ENCODE peak calls at places on chromosomes 4 and X, in ten cellular contexts. M is activated T-helper 1 cell treated with anti-CD3 and anti-CD28 coated beads, Interleukin-12 subunit alpha, Interleukin-12 subunit beta, Interleukin-2, Interleukin-4 antibody, amounts not matched to agents 30 ng/mL and 10 ng/mL and 1 ng/mL, durations not matched to agents 14 hours and 24 hours and 36 hours; S is activated effector memory CD4-positive, alpha-beta T cell treated with Interleukin-2 at 50 U/mL for 16 hours; Z is EL; H is stromal cell of bone marrow; A is stimulated activated CD8-positive, alpha-beta memory T cell treated with anti-CD3 and anti-CD28 coated beads, Interleukin-12 subunit alpha, Interleukin-12 subunit beta, amount 100 ng/mL, for 4 hours; I is astrocyte of the spinal cord; G is AG09319; W is AG10803; F is pancreas. T is an unnamed sample.

GRCh38 chrX:50996930-50997329 is 86.4 kb downstream of the BMP15 start:
- DNase-seq in M (no peak), S (no peak), Z (no peak), H (no peak), A (no peak), I (no peak), G (no peak), W (no peak), F (no peak), T (no peak)

GRCh38 chr4:158280856-158281255 is 70.6 kb downstream of the TMEM144 start:
- DNase-seq in M (no peak), S (no peak), Z (no peak), H (no peak), A (no peak), I (no peak), G (no peak), W (peak), F (no peak), T (no peak)

GRCh38 chrX:40663880-40664630 is 16.7 kb upstream of the CXorf38 start:
- DNase-seq in M (no peak), S (no peak), Z (peak), H (no peak), A (no peak), I (peak), G (no peak), W (peak), F (no peak), T (no peak)

GRCh38 chr4:110959041-110959643 is 336.3 kb upstream of the PITX2 start:
- DNase-seq in M (no peak), S (no peak), Z (peak), H (peak), A (no peak), I (peak), G (no peak), W (peak), F (no peak), T (no peak)

GRCh38 chr4:156255205-156255604 is 301.5 kb upstream of the CTSO start:
- DNase-seq in M (no peak), S (no peak), Z (no peak), H (peak), A (no peak), I (peak), G (no peak), W (no peak), F (no peak), T (no peak)

GRCh38 chr4:98838977-98839618 is 89.8 kb downstream of the EIF4E start:
- DNase-seq in M (no peak), S (no peak), Z (peak), H (no peak), A (no peak), I (peak), G (no peak), W (peak), F (no peak), T (no peak)

GRCh38 chr4:94665500-94666398 is 92.0 kb upstream of the BMPR1B start:
- DNase-seq in M (no peak), S (no peak), Z (no peak), H (no peak), A (no peak), I (no peak), G (no peak), W (peak), F (no peak), T (no peak)

GRCh38 chr4:1981251-1982055 is 27.3 kb downstream of the NELFA start:
- DNase-seq in M (no peak), S (no peak), Z (no peak), H (no peak), A (no peak), I (peak), G (no peak), W (peak), F (no peak), T (peak)

GRCh38 chr4:126004936-126005335 is 690.2 kb downstream of the FAT4 start:
- DNase-seq in M (no peak), S (no peak), Z (peak), H (peak), A (no peak), I (peak), G (no peak), W (peak), F (no peak), T (no peak)

GRCh38 chr4:28148221-28148620 is 1287.6 kb downstream of the STIM2 start:
- DNase-seq in M (no peak), S (no peak), Z (no peak), H (no peak), A (no peak), I (no peak), G (no peak), W (no peak), F (no peak), T (no peak)

GRCh38 chr4:48706741-48707140 is 73.3 kb downstream of the FRYL start:
- DNase-seq in M (no peak), S (no peak), Z (peak), H (no peak), A (no peak), I (no peak), G (no peak), W (no peak), F (no peak), T (peak)

GRCh38 chr4:153204247-153205027 is at the start of gene TRIM2:
- DNase-seq in M (no peak), S (no peak), Z (no peak), H (peak), A (no peak), I (peak), G (no peak), W (peak), F (peak), T (peak)

GRCh38 chr4:71380721-71381120 is 41.9 kb downstream of the SLC4A4 start:
- DNase-seq in M (no peak), S (no peak), Z (peak), H (peak), A (no peak), I (peak), G (no peak), W (peak), F (no peak), T (no peak)

GRCh38 chrX:12970691-12971202 is 4.2 kb upstream of the TMSB4X start:
- DNase-seq in M (no peak), S (no peak), Z (peak), H (peak), A (no peak), I (peak), G (no peak), W (peak), F (peak), T (no peak)

GRCh38 chr4:40564004-40564403 is 65.7 kb downstream of the RBM47 start:
- DNase-seq in M (no peak), S (no peak), Z (peak), H (no peak), A (no peak), I (peak), G (no peak), W (no peak), F (no peak), T (no peak)

GRCh38 chr4:6733358-6734164 is 17.6 kb downstream of the BLOC1S4 start:
- DNase-seq in M (no peak), S (no peak), Z (no peak), H (no peak), A (no peak), I (no peak), G (no peak), W (no peak), F (no peak), T (no peak)

GRCh38 chr4:138865765-138866164 is 149.8 kb upstream of the NOCT start:
- DNase-seq in M (no peak), S (no peak), Z (no peak), H (no peak), A (no peak), I (no peak), G (no peak), W (no peak), F (no peak), T (no peak)

GRCh38 chr4:6688879-6689505 is 4.7 kb upstream of the S100P start:
- DNase-seq in M (peak), S (peak), Z (peak), H (peak), A (peak), I (peak), G (peak), W (peak), F (no peak), T (peak)

GRCh38 chrX:150899191-150899757 is 806 bp upstream of the CD99L2 start:
- DNase-seq in M (peak), S (peak), Z (peak), H (no peak), A (peak), I (peak), G (no peak), W (peak), F (peak), T (peak)

GRCh38 chr4:31045724-31046318 is 325.7 kb downstream of the PCDH7 start:
- DNase-seq in M (no peak), S (no peak), Z (peak), H (no peak), A (no peak), I (peak), G (no peak), W (no peak), F (no peak), T (peak)

GRCh38 chr4:37847311-37847710 is 20.8 kb downstream of the PGM2 start:
- DNase-seq in M (no peak), S (no peak), Z (no peak), H (no peak), A (no peak), I (peak), G (no peak), W (no peak), F (no peak), T (no peak)

GRCh38 chrX:17788439-17788838 is 51.1 kb downstream of the SCML1 start:
- DNase-seq in M (no peak), S (peak), Z (peak), H (no peak), A (no peak), I (peak), G (no peak), W (peak), F (peak), T (peak)

GRCh38 chrX:70664726-70665125 is 220.1 kb downstream of the DLG3 start:
- DNase-seq in M (no peak), S (no peak), Z (peak), H (peak), A (no peak), I (peak), G (peak), W (peak), F (no peak), T (no peak)

GRCh38 chr4:159498371-159499115 is 395.7 kb downstream of the RAPGEF2 start:
- DNase-seq in M (no peak), S (no peak), Z (no peak), H (no peak), A (no peak), I (no peak), G (no peak), W (no peak), F (no peak), T (no peak)

GRCh38 chr4:151013491-151013890 is 1.6 kb downstream of the LRBA start:
- DNase-seq in M (no peak), S (no peak), Z (no peak), H (no peak), A (no peak), I (no peak), G (no peak), W (no peak), F (no peak), T (no peak)

GRCh38 chr4:120680647-120681228 is 241.8 kb downstream of the PRDM5 start:
- DNase-seq in M (no peak), S (no peak), Z (no peak), H (no peak), A (no peak), I (no peak), G (no peak), W (no peak), F (no peak), T (no peak)

GRCh38 chrX:137195991-137196390 is 162.2 kb upstream of the GPR101 start:
- DNase-seq in M (no peak), S (no peak), Z (peak), H (peak), A (no peak), I (peak), G (no peak), W (peak), F (no peak), T (no peak)

GRCh38 chr4:2438822-2439718 is 20.3 kb downstream of the CFAP99 start:
- DNase-seq in M (no peak), S (no peak), Z (no peak), H (no peak), A (no peak), I (no peak), G (no peak), W (no peak), F (no peak), T (no peak)

GRCh38 chr4:147965056-147965455 is 233.2 kb downstream of the ARHGAP10 start:
- DNase-seq in M (no peak), S (no peak), Z (no peak), H (no peak), A (no peak), I (no peak), G (no peak), W (no peak), F (no peak), T (peak)

GRCh38 chrX:41275661-41276609 is 58.0 kb upstream of the DDX3X start:
- DNase-seq in M (peak), S (peak), Z (peak), H (peak), A (peak), I (peak), G (peak), W (peak), F (peak), T (peak)

GRCh38 chrX:103446665-103447302 is 70.4 kb downstream of the BEX3 start:
- DNase-seq in M (no peak), S (no peak), Z (peak), H (no peak), A (no peak), I (peak), G (no peak), W (peak), F (no peak), T (no peak)

GRCh38 chr4:156931267-156931666 is 40.3 kb downstream of the PDGFC start:
- DNase-seq in M (no peak), S (no peak), Z (peak), H (peak), A (no peak), I (peak), G (peak), W (peak), F (no peak), T (no peak)

GRCh38 chr4:187380181-187380581 is 615.4 kb upstream of the ZFP42 start:
- DNase-seq in M (no peak), S (no peak), Z (peak), H (no peak), A (no peak), I (no peak), G (no peak), W (no peak), F (peak), T (no peak)

GRCh38 chrX:109685656-109686078 is 47.4 kb downstream of the ACSL4 start:
- DNase-seq in M (no peak), S (no peak), Z (no peak), H (no peak), A (no peak), I (no peak), G (no peak), W (no peak), F (no peak), T (no peak)

GRCh38 chr4:24912252-24913098 is at the start of gene CCDC149:
- DNase-seq in M (no peak), S (no peak), Z (peak), H (peak), A (no peak), I (peak), G (peak), W (peak), F (peak), T (peak)

GRCh38 chr4:147968641-147969040 is 236.8 kb downstream of the ARHGAP10 start:
- DNase-seq in M (no peak), S (no peak), Z (no peak), H (no peak), A (no peak), I (no peak), G (no peak), W (no peak), F (no peak), T (no peak)

GRCh38 chr4:6986067-6986780 is 56.9 kb upstream of the TADA2B start:
- DNase-seq in M (no peak), S (no peak), Z (peak), H (peak), A (no peak), I (peak), G (no peak), W (peak), F (no peak), T (no peak)

GRCh38 chr4:79211490-79211889 is 114.4 kb downstream of the NAA11 start:
- DNase-seq in M (no peak), S (no peak), Z (no peak), H (no peak), A (no peak), I (no peak), G (no peak), W (no peak), F (no peak), T (no peak)

T was measured in stomach.